ENCODE peak calls at places on chromosomes 6 and 20, in seven cellular contexts. One of them, this sample, is unnamed.

GRCh38 chr20:3383878-3384495 is 23.5 kb downstream of the DNAAF9 start:
- DNase-seq in epithelial cell of prostate: no peak
- DNase-seq in A549: no peak
- DNase-seq in tibial artery: no peak
- DNase-seq in stimulated activated CD8-positive, alpha-beta memory T cell treated with anti-CD3 and anti-CD28 coated beads, Interleukin-15, amount 100 ng/mL, for 24 hours: no peak
- DNase-seq in KG1: no peak
- DNase-seq in HTR-8/SVneo: no peak
- DNase-seq in this sample: no peak

GRCh38 chr6:117352466-117353081 is 73.2 kb downstream of the ROS1 start:
- DNase-seq in HTR-8/SVneo: peak
- DNase-seq in KG1: no peak
- DNase-seq in stimulated activated CD8-positive, alpha-beta memory T cell treated with anti-CD3 and anti-CD28 coated beads, Interleukin-15, amount 100 ng/mL, for 24 hours: no peak
- DNase-seq in epithelial cell of prostate: no peak
- DNase-seq in A549: peak
- DNase-seq in tibial artery: no peak
- DNase-seq in this sample: no peak

GRCh38 chr6:88804701-88805100 is 158.7 kb downstream of the RNGTT start:
- DNase-seq in A549: no peak
- DNase-seq in epithelial cell of prostate: no peak
- DNase-seq in stimulated activated CD8-positive, alpha-beta memory T cell treated with anti-CD3 and anti-CD28 coated beads, Interleukin-15, amount 100 ng/mL, for 24 hours: no peak
- DNase-seq in tibial artery: no peak
- DNase-seq in KG1: no peak
- DNase-seq in HTR-8/SVneo: no peak
- DNase-seq in this sample: no peak

GRCh38 chr6:139846538-139847321 is 472.3 kb upstream of the CITED2 start:
- DNase-seq in stimulated activated CD8-positive, alpha-beta memory T cell treated with anti-CD3 and anti-CD28 coated beads, Interleukin-15, amount 100 ng/mL, for 24 hours: no peak
- DNase-seq in tibial artery: no peak
- DNase-seq in KG1: peak
- DNase-seq in A549: no peak
- DNase-seq in HTR-8/SVneo: no peak
- DNase-seq in epithelial cell of prostate: no peak
- DNase-seq in this sample: no peak

GRCh38 chr20:4835244-4836177 is 113.8 kb downstream of the PRND start:
- DNase-seq in stimulated activated CD8-positive, alpha-beta memory T cell treated with anti-CD3 and anti-CD28 coated beads, Interleukin-15, amount 100 ng/mL, for 24 hours: no peak
- DNase-seq in epithelial cell of prostate: no peak
- DNase-seq in HTR-8/SVneo: no peak
- DNase-seq in A549: no peak
- DNase-seq in KG1: no peak
- DNase-seq in tibial artery: peak
- DNase-seq in this sample: no peak

GRCh38 chr20:17376031-17376430 is 149.2 kb downstream of the PCSK2 start:
- DNase-seq in A549: no peak
- DNase-seq in HTR-8/SVneo: no peak
- DNase-seq in stimulated activated CD8-positive, alpha-beta memory T cell treated with anti-CD3 and anti-CD28 coated beads, Interleukin-15, amount 100 ng/mL, for 24 hours: no peak
- DNase-seq in tibial artery: no peak
- DNase-seq in KG1: no peak
- DNase-seq in epithelial cell of prostate: no peak
- DNase-seq in this sample: no peak

GRCh38 chr6:6657085-6657819 is 68.7 kb downstream of the LY86 start:
- DNase-seq in epithelial cell of prostate: no peak
- DNase-seq in KG1: no peak
- DNase-seq in A549: no peak
- DNase-seq in tibial artery: no peak
- DNase-seq in HTR-8/SVneo: no peak
- DNase-seq in stimulated activated CD8-positive, alpha-beta memory T cell treated with anti-CD3 and anti-CD28 coated beads, Interleukin-15, amount 100 ng/mL, for 24 hours: no peak
- DNase-seq in this sample: no peak

GRCh38 chr20:16947346-16947943 is 199.3 kb downstream of the OTOR start:
- DNase-seq in A549: no peak
- DNase-seq in tibial artery: no peak
- DNase-seq in KG1: no peak
- DNase-seq in HTR-8/SVneo: no peak
- DNase-seq in stimulated activated CD8-positive, alpha-beta memory T cell treated with anti-CD3 and anti-CD28 coated beads, Interleukin-15, amount 100 ng/mL, for 24 hours: no peak
- DNase-seq in epithelial cell of prostate: no peak
- DNase-seq in this sample: no peak

GRCh38 chr6:157047951-157048350 is 270.8 kb downstream of the ARID1B start:
- DNase-seq in HTR-8/SVneo: no peak
- DNase-seq in stimulated activated CD8-positive, alpha-beta memory T cell treated with anti-CD3 and anti-CD28 coated beads, Interleukin-15, amount 100 ng/mL, for 24 hours: no peak
- DNase-seq in KG1: no peak
- DNase-seq in A549: no peak
- DNase-seq in tibial artery: no peak
- DNase-seq in epithelial cell of prostate: no peak
- DNase-seq in this sample: no peak

GRCh38 chr6:152206072-152206818 is 398.8 kb downstream of the ESR1 start:
- DNase-seq in A549: peak
- DNase-seq in HTR-8/SVneo: peak
- DNase-seq in epithelial cell of prostate: no peak
- DNase-seq in stimulated activated CD8-positive, alpha-beta memory T cell treated with anti-CD3 and anti-CD28 coated beads, Interleukin-15, amount 100 ng/mL, for 24 hours: no peak
- DNase-seq in KG1: no peak
- DNase-seq in tibial artery: no peak
- DNase-seq in this sample: no peak

GRCh38 chr6:31462026-31462963 is 35.6 kb upstream of the MICB start:
- DNase-seq in epithelial cell of prostate: no peak
- DNase-seq in stimulated activated CD8-positive, alpha-beta memory T cell treated with anti-CD3 and anti-CD28 coated beads, Interleukin-15, amount 100 ng/mL, for 24 hours: no peak
- DNase-seq in tibial artery: no peak
- DNase-seq in KG1: no peak
- DNase-seq in A549: no peak
- DNase-seq in HTR-8/SVneo: no peak
- DNase-seq in this sample: no peak